ENCODE peak calls at places on chromosome X, in seven cellular contexts. Y, U, A, J, F, L and N are unnamed samples.

GRCh38 chrX:46624090-46624786 is 50.7 kb downstream of the CHST7 start:
- DNase-seq in Y (no peak), U (no peak), A (peak), J (no peak), F (no peak), L (no peak), N (no peak)

GRCh38 chrX:41923925-41924693 is 755 bp upstream of the CASK start:
- DNase-seq in Y (no peak), U (peak), A (peak), J (peak), F (no peak), L (peak), N (peak)

GRCh38 chrX:119790977-119791436 is 423 bp downstream of the RPL39 start:
- DNase-seq in Y (peak), U (peak), A (no peak), J (peak), F (peak), L (peak), N (no peak)

GRCh38 chrX:151912221-151912620 is 468 bp upstream of the MAGEA4 start:
- DNase-seq in Y (no peak), U (no peak), A (no peak), J (no peak), F (no peak), L (no peak), N (no peak)

GRCh38 chrX:27309406-27309805 is 153.7 kb downstream of the PPP4R3C start:
- DNase-seq in Y (no peak), U (no peak), A (no peak), J (no peak), F (no peak), L (no peak), N (no peak)

GRCh38 chrX:41449138-41449537 is 2.0 kb downstream of the NYX start:
- DNase-seq in Y (no peak), U (no peak), A (no peak), J (no peak), F (no peak), L (no peak), N (no peak)

GRCh38 chrX:47623540-47624027 is 3.9 kb upstream of the SYN1 start:
- DNase-seq in Y (no peak), U (peak), A (peak), J (peak), F (peak), L (peak), N (peak)

GRCh38 chrX:136130931-136131843 is 16.1 kb upstream of the FHL1 start:
- DNase-seq in Y (no peak), U (no peak), A (no peak), J (peak), F (no peak), L (peak), N (no peak)

GRCh38 chrX:19805054-19805690 is 82.2 kb downstream of the SH3KBP1 start:
- DNase-seq in Y (no peak), U (no peak), A (no peak), J (peak), F (no peak), L (no peak), N (no peak)

GRCh38 chrX:2741386-2741785 is 10.5 kb upstream of the XG start:
- DNase-seq in Y (no peak), U (no peak), A (no peak), J (no peak), F (no peak), L (no peak), N (no peak)

GRCh38 chrX:43813898-43814297 is 68.4 kb downstream of the MAOB start:
- DNase-seq in Y (no peak), U (peak), A (no peak), J (peak), F (no peak), L (no peak), N (no peak)

GRCh38 chrX:3820170-3820569 is 106.7 kb upstream of the PRKX start:
- DNase-seq in Y (no peak), U (no peak), A (no peak), J (peak), F (no peak), L (peak), N (no peak)

GRCh38 chrX:10841579-10841978 is 221.2 kb upstream of the MID1 start:
- DNase-seq in Y (no peak), U (no peak), A (no peak), J (peak), F (no peak), L (no peak), N (no peak)

GRCh38 chrX:66021758-66022741 is 17.8 kb downstream of the VSIG4 start:
- DNase-seq in Y (no peak), U (no peak), A (no peak), J (no peak), F (no peak), L (no peak), N (no peak)

GRCh38 chrX:41588271-41588670 is 100.5 kb upstream of the GPR34 start:
- DNase-seq in Y (no peak), U (no peak), A (no peak), J (no peak), F (no peak), L (no peak), N (no peak)

GRCh38 chrX:103357871-103358270 is 1.6 kb downstream of the TCEAL9 start:
- DNase-seq in Y (no peak), U (no peak), A (no peak), J (no peak), F (no peak), L (no peak), N (no peak)

GRCh38 chrX:25442501-25442900 is 426.7 kb upstream of the ARX start:
- DNase-seq in Y (no peak), U (no peak), A (peak), J (no peak), F (no peak), L (no peak), N (no peak)

GRCh38 chrX:48833531-48834138 is 1.8 kb downstream of the PCSK1N start:
- DNase-seq in Y (no peak), U (no peak), A (no peak), J (no peak), F (no peak), L (no peak), N (no peak)

GRCh38 chrX:32842053-32842452 is 369.3 kb downstream of the DMD start:
- DNase-seq in Y (no peak), U (no peak), A (no peak), J (peak), F (no peak), L (no peak), N (no peak)

GRCh38 chrX:115255003-115255402 is 21.1 kb upstream of the LRCH2 start:
- DNase-seq in Y (no peak), U (no peak), A (no peak), J (no peak), F (no peak), L (no peak), N (no peak)

GRCh38 chrX:65697173-65697572 is 29.7 kb downstream of the MSN start:
- DNase-seq in Y (no peak), U (no peak), A (no peak), J (peak), F (no peak), L (peak), N (no peak)

GRCh38 chrX:11665144-11666040 is at the start of gene ARHGAP6:
- DNase-seq in Y (peak), U (peak), A (no peak), J (peak), F (peak), L (peak), N (no peak)

GRCh38 chrX:102985182-102985581 is 48.1 kb downstream of the RAB40AL start:
- DNase-seq in Y (no peak), U (no peak), A (no peak), J (peak), F (no peak), L (no peak), N (no peak)

GRCh38 chrX:57905141-57905540 is 5.1 kb downstream of the ZXDA start:
- DNase-seq in Y (no peak), U (no peak), A (no peak), J (no peak), F (no peak), L (no peak), N (no peak)

GRCh38 chrX:48966796-48967579 is 4.7 kb downstream of the KCND1 start:
- DNase-seq in Y (no peak), U (no peak), A (no peak), J (peak), F (no peak), L (peak), N (no peak)

GRCh38 chrX:102085706-102086105 is 39.8 kb upstream of the TCEAL2 start:
- DNase-seq in Y (no peak), U (no peak), A (no peak), J (no peak), F (no peak), L (peak), N (no peak)

GRCh38 chrX:118717703-118718391 is 9.6 kb upstream of the IL13RA1 start:
- DNase-seq in Y (no peak), U (no peak), A (no peak), J (no peak), F (no peak), L (no peak), N (no peak)

GRCh38 chrX:136168929-136169735 is 21.8 kb downstream of the FHL1 start:
- DNase-seq in Y (no peak), U (peak), A (peak), J (peak), F (no peak), L (peak), N (peak)